ENCODE peak calls at places on chromosomes 5 and 9, in ten cellular contexts. O is sigmoid colon, K is colonic mucosa, C is adrenal gland, N is lower lobe of right lung, D is left ventricle myocardium inferior, V is AG09309, Y is bronchial epithelial cell, U is A673, X is A549. B is an unnamed sample.

GRCh38 chr9:36987409-36987808 is 46.7 kb downstream of the PAX5 start:
- DNase-seq in K (no peak), C (no peak), U (no peak), X (no peak), O (no peak), V (no peak), D (no peak), Y (no peak), N (no peak), B (no peak)

GRCh38 chr9:104774831-104775573 is 11.1 kb downstream of the NIPSNAP3B start:
- DNase-seq in O (no peak), N (no peak), C (peak), V (no peak), U (no peak), D (no peak), K (no peak), X (no peak), Y (no peak), B (no peak)

GRCh38 chr5:150628936-150629485 is 11.4 kb upstream of the SYNPO start:
- DNase-seq in X (no peak), N (no peak), Y (peak), D (no peak), O (no peak), K (no peak), V (no peak), C (no peak), U (no peak), B (no peak)

GRCh38 chr9:87793292-87793691 is 67.4 kb downstream of the CTSL start:
- DNase-seq in X (peak), Y (peak), O (no peak), V (peak), K (no peak), N (no peak), C (no peak), U (peak), D (no peak), B (no peak)

GRCh38 chr9:75071530-75072122 is 16.3 kb downstream of the NMRK1 start:
- DNase-seq in U (no peak), K (peak), O (no peak), D (no peak), Y (peak), X (no peak), N (peak), V (no peak), C (no peak), B (no peak)

GRCh38 chr9:76266649-76267627 is 127.3 kb downstream of the RFK start:
- DNase-seq in O (no peak), K (peak), D (no peak), C (no peak), Y (no peak), U (no peak), N (no peak), X (no peak), V (no peak), B (no peak)

GRCh38 chr5:15334551-15335302 is 165.3 kb upstream of the FBXL7 start:
- DNase-seq in X (no peak), V (no peak), C (no peak), D (no peak), K (no peak), Y (peak), U (no peak), N (peak), O (no peak), B (no peak)

GRCh38 chr5:64165500-64166200 is at the start of gene RNF180:
- DNase-seq in N (peak), K (peak), C (peak), X (peak), D (peak), U (peak), O (peak), V (no peak), Y (peak), B (no peak)

GRCh38 chr5:69416699-69417098 is 1.8 kb downstream of the MARVELD2 start:
- DNase-seq in X (no peak), C (no peak), K (no peak), U (no peak), Y (peak), N (no peak), O (no peak), V (no peak), D (no peak), B (no peak)

GRCh38 chr9:79691496-79691895 is 119.7 kb downstream of the TLE4 start:
- DNase-seq in C (no peak), K (no peak), X (no peak), D (no peak), V (no peak), U (no peak), O (no peak), N (no peak), Y (no peak), B (no peak)

GRCh38 chr9:92223758-92224157 is 69.7 kb downstream of the IARS1 start:
- DNase-seq in K (no peak), C (no peak), U (no peak), Y (no peak), O (no peak), D (no peak), X (no peak), N (no peak), V (no peak), B (no peak)

GRCh38 chr5:66904189-66904588 is 292.4 kb downstream of the CD180 start:
- DNase-seq in K (no peak), N (no peak), Y (no peak), X (no peak), U (no peak), O (no peak), C (no peak), D (no peak), V (no peak), B (no peak)

GRCh38 chr9:80937646-80938045 is 751.7 kb downstream of the TLE1 start:
- DNase-seq in X (no peak), V (no peak), C (no peak), D (no peak), K (no peak), U (peak), Y (no peak), O (no peak), N (no peak), B (no peak)

GRCh38 chr5:138666226-138666742 is 86.9 kb upstream of the CTNNA1 start:
- DNase-seq in D (no peak), Y (no peak), O (no peak), K (no peak), N (no peak), X (no peak), C (no peak), V (no peak), U (no peak), B (no peak)

GRCh38 chr5:91956738-91957137 is 573.6 kb upstream of the ARRDC3 start:
- DNase-seq in C (no peak), Y (no peak), N (no peak), X (no peak), D (no peak), U (no peak), V (no peak), K (no peak), O (no peak), B (no peak)

GRCh38 chr5:123262275-123262823 is 160.9 kb downstream of the CEP120 start:
- DNase-seq in C (no peak), N (no peak), K (no peak), Y (peak), X (no peak), U (no peak), D (no peak), O (no peak), V (no peak), B (no peak)

GRCh38 chr5:59158165-59158564 is 575.3 kb downstream of the RAB3C start:
- DNase-seq in K (no peak), D (no peak), N (no peak), X (peak), C (no peak), Y (peak), V (no peak), O (no peak), U (no peak), B (no peak)

GRCh38 chr5:124698774-124699173 is 47.7 kb downstream of the ZNF608 start:
- DNase-seq in X (no peak), N (no peak), U (no peak), C (no peak), D (no peak), V (peak), Y (no peak), O (no peak), K (no peak), B (no peak)

GRCh38 chr9:35611230-35611797 is 6.3 kb downstream of the TESK1 start:
- DNase-seq in Y (peak), C (peak), V (no peak), X (peak), K (no peak), N (no peak), D (peak), U (peak), O (peak), B (no peak)

GRCh38 chr5:160506006-160507004 is 84.7 kb downstream of the PTTG1 start:
- DNase-seq in Y (no peak), O (peak), V (no peak), U (peak), X (no peak), D (no peak), N (peak), C (peak), K (no peak), B (peak)

GRCh38 chr5:54194326-54194725 is 116.0 kb downstream of the ARL15 start:
- DNase-seq in X (no peak), D (no peak), O (no peak), U (no peak), N (no peak), Y (no peak), K (no peak), C (no peak), V (no peak), B (no peak)

GRCh38 chr5:151779531-151780125 is 7.9 kb downstream of the G3BP1 start:
- DNase-seq in D (no peak), K (no peak), U (no peak), Y (no peak), X (no peak), V (no peak), O (no peak), C (no peak), N (no peak), B (no peak)

GRCh38 chr5:162434311-162434710 is 366.7 kb downstream of the GABRG2 start:
- DNase-seq in D (no peak), X (no peak), Y (no peak), C (no peak), N (no peak), O (no peak), V (no peak), K (no peak), U (no peak), B (no peak)

GRCh38 chr9:120110520-120110919 is 469.4 kb downstream of the CDK5RAP2 start:
- DNase-seq in X (no peak), Y (no peak), U (no peak), O (no peak), V (no peak), C (no peak), K (no peak), N (no peak), D (no peak), B (no peak)

GRCh38 chr9:120104771-120105170 is 475.2 kb downstream of the CDK5RAP2 start:
- DNase-seq in V (no peak), N (no peak), O (no peak), K (no peak), D (no peak), X (no peak), C (no peak), U (no peak), Y (peak), B (no peak)

GRCh38 chr9:120107138-120107537 is 472.8 kb downstream of the CDK5RAP2 start:
- DNase-seq in Y (no peak), U (no peak), C (no peak), K (no peak), N (no peak), X (no peak), V (no peak), O (no peak), D (no peak), B (no peak)

GRCh38 chr9:120109242-120109641 is 470.7 kb downstream of the CDK5RAP2 start:
- DNase-seq in U (peak), O (no peak), Y (no peak), D (no peak), C (no peak), V (no peak), X (peak), K (no peak), N (no peak), B (no peak)
- H3K4me3 ChIP-seq in U (no peak), O (no peak), Y (no peak), D (no peak), C (no peak), V (no peak), X (no peak), K (no peak), N (no peak), B (no peak)

DNA sequence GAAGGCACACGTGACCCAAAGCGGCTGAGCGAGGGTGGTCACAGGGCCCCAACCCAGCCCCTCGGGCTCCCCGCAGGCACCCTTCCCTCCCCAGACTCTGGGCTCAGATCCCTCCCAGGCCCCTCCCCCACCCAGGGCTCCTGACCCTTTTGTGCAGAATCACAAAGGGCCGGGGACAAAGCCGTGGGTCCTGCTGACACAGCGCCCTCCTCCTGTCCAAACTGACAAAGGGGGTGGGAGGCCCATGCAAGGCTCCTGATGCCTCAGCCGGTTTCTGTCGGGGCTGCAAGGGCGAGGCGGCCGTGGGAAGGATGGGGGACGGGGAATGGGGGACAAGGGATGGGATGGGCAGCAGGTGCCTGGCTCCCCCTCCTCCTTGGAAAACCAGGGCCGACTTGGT is 43.5 kb upstream of the UBAC1 start:
- DNase-seq in O (no peak), D (no peak), Y (no peak), C (no peak), X (no peak), K (no peak), V (no peak), U (no peak), N (no peak), B (no peak)
- TF ChIP-seq CTCF in O (no peak), D (no peak), Y (no peak), C (no peak), X (no peak), K (no peak), V (no peak), U (no peak), N (no peak), B (no peak)

DNA sequence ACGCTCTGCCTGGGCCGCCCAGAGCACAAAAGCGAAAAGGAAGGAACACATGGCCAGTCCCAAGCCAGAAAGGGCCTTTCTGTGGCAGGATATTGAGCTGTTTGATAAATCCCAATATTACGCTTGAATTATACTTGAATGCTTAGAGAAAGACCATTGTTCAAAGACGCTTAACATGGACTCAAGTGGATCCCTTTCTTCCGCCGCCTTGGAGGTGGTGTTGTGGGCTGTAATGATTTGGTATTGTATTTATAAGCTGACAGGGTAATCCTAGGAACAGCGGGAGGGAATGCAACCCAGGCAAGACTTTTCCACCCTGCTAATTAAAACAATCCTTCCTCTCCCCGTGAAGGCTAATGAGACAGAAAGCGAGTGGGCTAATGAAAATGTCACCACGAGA is 24.9 kb downstream of the CFAP77 start:
- DNase-seq in U (no peak), C (no peak), D (no peak), X (no peak), Y (no peak), K (no peak), V (no peak), O (no peak), N (no peak), B (no peak)
- H3K4me3 ChIP-seq in U (no peak), C (no peak), D (no peak), X (no peak), Y (no peak), K (no peak), V (no peak), O (no peak), N (no peak), B (no peak)

DNA sequence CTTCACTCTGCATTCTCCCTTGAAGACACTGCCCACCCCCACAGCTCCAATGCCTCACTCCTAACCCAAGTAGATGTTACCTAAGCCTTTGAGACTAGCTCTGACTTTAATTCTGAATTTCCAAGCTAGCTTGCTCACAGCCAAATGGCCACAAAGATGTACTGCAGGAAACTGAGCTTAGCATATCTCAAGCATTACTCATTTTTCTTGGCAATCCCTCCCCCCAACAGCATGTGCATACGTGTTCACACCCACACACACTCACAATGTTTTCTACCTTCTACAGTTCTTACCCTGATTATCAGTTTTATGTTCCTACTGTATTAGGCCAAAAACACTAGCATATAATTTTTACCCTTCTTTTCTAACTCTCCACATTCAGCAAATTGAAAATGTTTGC is 13.7 kb upstream of the GRIA1 start:
- DNase-seq in Y (peak), X (no peak), O (no peak), K (no peak), D (no peak), C (no peak), V (peak), U (peak), N (no peak), B (peak)
- TF ChIP-seq CTCF in Y (peak), X (no peak), O (no peak), K (no peak), D (no peak), C (no peak), V (peak), U (no peak), N (no peak), B (peak)

DNA sequence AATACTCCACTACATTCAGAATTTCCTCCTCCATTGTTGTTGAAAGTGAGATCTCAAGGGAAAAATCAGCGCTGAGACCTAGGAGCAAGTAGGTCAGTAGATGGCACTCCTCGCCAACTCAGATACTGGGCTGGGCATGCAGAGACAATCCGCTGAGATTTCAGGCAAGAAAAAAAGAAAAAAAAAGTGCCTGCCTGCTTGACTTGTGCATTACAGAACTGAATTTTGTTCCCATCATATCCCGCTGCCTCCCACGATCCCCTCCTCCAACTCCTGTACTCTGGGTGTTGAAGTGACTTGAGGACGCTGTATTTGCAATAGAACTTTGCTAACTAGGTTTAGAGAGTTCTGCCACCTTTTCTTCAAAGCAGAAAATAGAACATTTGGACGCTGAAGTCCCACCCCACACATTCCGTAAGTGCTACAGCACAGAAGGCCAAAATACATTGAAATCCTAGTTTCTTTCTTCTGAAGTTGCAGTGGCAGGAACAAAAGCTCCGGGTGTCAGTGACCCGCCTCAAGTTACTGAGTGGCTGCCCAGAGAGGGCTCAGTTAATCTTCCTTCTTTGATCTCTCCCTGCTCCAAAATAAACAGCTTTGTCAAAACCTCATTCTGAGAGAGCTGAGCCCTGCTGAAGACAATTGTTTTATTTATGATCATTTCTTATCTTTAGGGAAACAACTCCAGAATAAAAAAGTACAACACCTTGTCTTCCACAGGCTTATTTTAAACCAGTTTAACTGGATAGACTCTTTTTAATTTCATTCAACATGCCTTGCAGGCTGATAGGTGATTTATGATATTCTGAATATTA is 265.7 kb downstream of the MLLT3 start:
- DNase-seq in V (peak), O (peak), Y (peak), D (peak), N (no peak), C (peak), U (peak), X (peak), K (peak), B (peak)
- H3K4me3 ChIP-seq in V (no peak), O (peak), Y (no peak), D (peak), N (no peak), C (peak), U (no peak), X (peak), K (no peak), B (no peak)

GRCh38 chr5:132677191-132677590 is 3.4 kb downstream of the IL4 start:
- DNase-seq in D (no peak), K (peak), U (no peak), Y (peak), C (peak), O (no peak), V (peak), X (peak), N (peak), B (peak)
- TF ChIP-seq CTCF in D (no peak), K (no peak), U (no peak), Y (peak), C (peak), O (no peak), V (peak), X (peak), N (peak), B (peak)

GRCh38 chr5:36241636-36242533 is at the start of gene NADK2:
- DNase-seq in O (peak), K (peak), U (peak), N (peak), C (peak), Y (peak), D (peak), V (peak), X (peak), B (peak)
- H3K4me3 ChIP-seq in O (peak), K (peak), U (peak), N (peak), C (peak), Y (peak), D (peak), V (peak), X (peak), B (peak)